ENCODE peak calls at places on chromosomes 2 and 18, in four cellular contexts. Z is K562, D is Panc1, Y is HepG2. T is an unnamed sample.
A peak's percentile ranks its signal among the peaks of the same experiment; 100 is the strongest.

GRCh38 chr2:104856973-104857261 is 3.0 kb downstream of the POU3F3 start:
- ATAC-seq in Z (no peak), Y (no peak), D (no peak), T (no peak)

GRCh38 chr2:9610781-9611548 is 19.8 kb downstream of the YWHAQ start:
- ATAC-seq in Y (peak; percentile 25), D (peak; percentile 21), Z (no peak), T (no peak)

GRCh38 chr2:206457188-206457634 is 13.9 kb downstream of the ADAM23 start:
- ATAC-seq in Y (no peak), D (no peak), Z (no peak), T (no peak)

GRCh38 chr2:195586062-195586713 is 70.8 kb upstream of the SLC39A10 start:
- ATAC-seq in Z (no peak), D (no peak), Y (no peak), T (no peak)

GRCh38 chr2:143294068-143294467 is 164.8 kb downstream of the ARHGAP15 start:
- ATAC-seq in D (no peak), Y (peak; percentile 77), Z (no peak), T (no peak)

GRCh38 chr2:20150110-20150706 is 74.7 kb downstream of the SDC1 start:
- ATAC-seq in Z (no peak), Y (no peak), D (no peak), T (no peak)

GRCh38 chr2:3098231-3098630 is 279.4 kb downstream of the EIPR1 start:
- ATAC-seq in D (no peak), Y (no peak), Z (no peak), T (no peak)

GRCh38 chr2:173544621-173545363 is 190.1 kb downstream of the CDCA7 start:
- ATAC-seq in D (no peak), Z (no peak), Y (no peak), T (no peak)

GRCh38 chr18:26103579-26103978 is 13.2 kb upstream of the SS18 start:
- ATAC-seq in Z (peak; percentile 97), D (no peak), Y (no peak), T (no peak)

GRCh38 chr2:28986429-28986828 is 5.3 kb downstream of the TOGARAM2 start:
- ATAC-seq in D (no peak), Z (no peak), Y (no peak), T (no peak)

GRCh38 chr2:185875532-185875931 is 136.9 kb downstream of the FSIP2 start:
- ATAC-seq in D (no peak), Y (peak; percentile 42), Z (no peak), T (no peak)

GRCh38 chr2:189298038-189298437 is 118.5 kb upstream of the COL5A2 start:
- ATAC-seq in Z (no peak), D (no peak), Y (no peak), T (no peak)

GRCh38 chr2:143128681-143129580 is at the start of gene ARHGAP15:
- ATAC-seq in Y (no peak), Z (peak; percentile 82), D (no peak), T (peak; percentile 41)

GRCh38 chr18:59835656-59836379 is 64.0 kb upstream of the PMAIP1 start:
- ATAC-seq in Y (no peak), Z (no peak), D (no peak), T (no peak)

GRCh38 chr2:72793798-72794447 is 31.9 kb downstream of the EXOC6B start:
- ATAC-seq in Y (no peak), Z (no peak), D (no peak), T (no peak)

GRCh38 chr18:12296087-12296403 is 12.0 kb upstream of the TUBB6 start:
- ATAC-seq in Z (peak; percentile 80), Y (no peak), D (peak; percentile 25), T (no peak)

GRCh38 chr2:128465246-128466170 is 146.8 kb upstream of the HS6ST1 start:
- ATAC-seq in Y (no peak), D (no peak), Z (no peak), T (no peak)

GRCh38 chr2:176096243-176096985 is 3.2 kb upstream of the HOXD12 start:
- ATAC-seq in D (no peak), Y (no peak), Z (peak; percentile 11), T (no peak)

GRCh38 chr18:46184296-46185080 is 80.3 kb downstream of the HAUS1 start:
- ATAC-seq in Y (no peak), Z (no peak), D (no peak), T (no peak)

GRCh38 chr18:57772387-57772799 is 30.7 kb downstream of the ATP8B1 start:
- ATAC-seq in Z (no peak), Y (peak; percentile 94), D (no peak), T (no peak)
- H3K4me1 ChIP-seq in Z (no peaks in the 10 kb centered on the region), Y (peaks cover 45% of the 10 kb centered on the region), D (peaks cover 12% of the 10 kb centered on the region), T (no peaks in the 10 kb centered on the region)

GRCh38 chr2:74886811-74887210 is 52.9 kb downstream of the HK2 start:
- ATAC-seq in D (no peak), Y (peak; percentile 20), Z (no peak), T (no peak)
- TF ChIP-seq POLR2AphosphoS5 in D (no peak), Y (peak; percentile 22), Z (no peak), T (no peak)

GRCh38 chr2:203685789-203686433 is 20.5 kb upstream of the CD28 start:
- ATAC-seq in Y (no peak), D (no peak), Z (no peak), T (no peak)

GRCh38 chr2:203685081-203685621 is 21.3 kb upstream of the CD28 start:
- ATAC-seq in Z (no peak), Y (no peak), D (no peak), T (peak; percentile 56)

GRCh38 chr2:203689424-203690109 is 16.9 kb upstream of the CD28 start:
- ATAC-seq in Y (peak; percentile 43), Z (no peak), D (no peak), T (no peak)

GRCh38 chr2:203688798-203689197 is 17.6 kb upstream of the CD28 start:
- ATAC-seq in Y (peak; percentile 53), D (no peak), Z (no peak), T (peak; percentile 27)

GRCh38 chr2:203687161-203687560 is 19.3 kb upstream of the CD28 start:
- ATAC-seq in Z (no peak), D (no peak), Y (no peak), T (no peak)
- H3K4me1 ChIP-seq in Z (no peaks in the 10 kb centered on the region), D (no peaks in the 10 kb centered on the region), Y (peaks cover 52% of the 10 kb centered on the region), T (peaks cover 72% of the 10 kb centered on the region)

GRCh38 chr2:224948005-224948404 is 94.3 kb downstream of the DOCK10 start:
- ATAC-seq in D (no peak), Z (no peak), Y (no peak), T (no peak)

GRCh38 chr2:224945134-224945533 is 97.1 kb downstream of the DOCK10 start:
- ATAC-seq in Y (no peak), D (no peak), Z (no peak), T (no peak)

GRCh38 chr2:224948859-224949258 is 93.4 kb downstream of the DOCK10 start:
- ATAC-seq in D (no peak), Z (no peak), Y (no peak), T (peak; percentile 62)

GRCh38 chr2:224947566-224947965 is 94.7 kb downstream of the DOCK10 start:
- ATAC-seq in D (no peak), Z (no peak), Y (no peak), T (no peak)

DNA sequence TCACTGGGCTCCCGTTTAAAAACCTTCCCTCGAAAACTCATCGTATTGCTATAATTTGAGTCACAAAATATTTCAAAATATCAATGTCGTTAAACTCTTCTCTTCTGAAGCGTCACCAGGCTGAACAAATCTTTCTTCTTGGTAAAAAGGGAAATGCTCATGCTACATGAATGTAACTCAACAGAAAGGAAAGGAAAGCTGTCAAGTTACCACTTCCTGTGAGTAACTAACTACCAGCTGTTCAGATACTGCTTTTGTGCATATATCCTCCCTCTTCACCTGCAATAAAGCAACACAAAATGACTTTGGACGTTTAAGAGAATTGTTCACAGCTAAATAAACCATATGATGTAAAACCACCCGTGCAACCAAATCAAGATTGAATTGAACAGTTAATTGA is 95.4 kb downstream of the DOCK10 start:
- ATAC-seq in Y (no peak), D (no peak), Z (no peak), T (no peak)
- TF ChIP-seq POLR2AphosphoS5 in Y (no peak), D (no peak), Z (no peak), T (no peak)

GRCh38 chr18:79581406-79581805 is 98.2 kb upstream of the CTDP1 start:
- ATAC-seq in D (no peak), Y (no peak), Z (no peak), T (no peak)

GRCh38 chr18:79581911-79582310 is 97.7 kb upstream of the CTDP1 start:
- ATAC-seq in D (no peak), Z (no peak), Y (no peak), T (no peak)

GRCh38 chr18:79583426-79583825 is 96.2 kb upstream of the CTDP1 start:
- ATAC-seq in Z (no peak), D (no peak), Y (no peak), T (no peak)

GRCh38 chr18:79583984-79584401 is 95.6 kb upstream of the CTDP1 start:
- ATAC-seq in Z (no peak), D (peak; percentile 49), Y (no peak), T (no peak)

DNA sequence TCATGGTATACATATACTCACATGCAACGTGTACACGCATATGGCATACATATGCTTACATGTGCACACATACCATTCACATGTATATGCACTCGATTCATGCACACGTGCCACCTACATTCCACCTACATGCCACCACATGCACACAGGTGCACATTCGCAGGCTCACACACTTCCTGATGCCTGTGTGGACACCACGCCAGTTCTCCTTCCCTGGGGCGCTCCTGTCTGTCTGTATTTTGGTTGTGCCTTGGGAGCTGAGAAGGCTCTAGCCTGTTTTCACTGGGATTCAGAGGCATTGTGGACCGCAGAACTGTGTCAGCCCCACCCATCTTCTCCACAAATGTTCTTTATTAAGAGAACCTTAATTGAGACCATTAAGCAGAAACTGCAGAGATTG is 96.6 kb upstream of the CTDP1 start:
- ATAC-seq in D (no peak), Y (no peak), Z (no peak), T (no peak)
- H3K4me1 ChIP-seq in D (peaks cover 3% of the 10 kb centered on the region), Y (peaks cover 13% of the 10 kb centered on the region), Z (peaks cover 30% of the 10 kb centered on the region), T (peaks cover 14% of the 10 kb centered on the region)

DNA sequence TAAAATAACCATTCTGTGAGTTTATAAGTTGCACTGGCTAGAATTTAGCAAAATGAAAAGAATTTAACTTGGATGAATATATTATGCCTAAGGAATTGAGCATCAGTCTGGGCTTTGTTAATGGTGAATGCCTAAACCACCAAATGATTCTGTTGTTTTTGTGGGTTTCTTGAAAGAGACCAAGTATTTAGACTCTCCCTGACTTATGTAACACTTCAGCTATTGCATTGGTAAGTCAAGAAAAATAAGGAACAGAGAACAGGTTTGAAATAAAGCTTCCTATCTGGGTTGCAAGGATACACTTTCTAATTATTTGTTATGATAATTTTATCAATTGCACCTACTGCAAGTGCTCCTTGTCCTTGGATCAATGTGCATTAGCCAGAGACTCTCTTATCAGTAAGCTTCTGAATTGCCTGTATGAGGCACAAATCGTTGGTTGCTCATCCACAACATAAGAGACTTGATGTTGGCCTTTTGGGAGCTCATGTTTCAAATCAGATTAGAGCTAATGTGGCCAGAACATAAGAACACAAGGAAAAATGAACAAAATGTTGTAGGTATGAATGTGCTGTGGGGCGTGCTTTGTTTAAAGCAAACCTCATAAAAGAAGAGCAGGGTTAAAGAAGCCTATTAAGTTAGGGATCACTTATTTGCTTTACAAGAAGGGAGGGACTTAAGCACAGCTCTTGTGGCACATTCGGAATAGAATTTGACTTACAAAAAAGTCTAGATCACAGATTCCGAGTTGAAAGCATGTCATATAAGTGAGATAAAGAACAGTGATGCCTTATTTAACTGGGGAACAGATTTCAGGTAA is 37.2 kb downstream of the PRKCE start:
- ATAC-seq in Y (no peak), D (no peak), Z (no peak), T (no peak)
- TF ChIP-seq POLR2AphosphoS5 in Y (no peak), D (no peak), Z (no peak), T (no peak)

GRCh38 chr2:11767779-11768178 is 21.3 kb downstream of the LPIN1 start:
- ATAC-seq in Z (peak; percentile 71), Y (no peak), D (no peak), T (no peak)
- H3K4me1 ChIP-seq in Z (peaks cover 27% of the 10 kb centered on the region), Y (peaks cover 8% of the 10 kb centered on the region), D (no peaks in the 10 kb centered on the region), T (no peaks in the 10 kb centered on the region)

T was measured in gastroesophageal sphincter.